ENCODE peak calls at places on chromosomes 11 and 22, in five cellular contexts. One of them, this sample, is unnamed. For H3K27me3, the result is how much of the 10 kb centered on the place peaks cover.

GRCh38 chr22:24592846-24593809 is at the start of gene LRRC75B:
- DNase-seq in psoas muscle: peak
- DNase-seq in heart right ventricle: peak
- DNase-seq in K562: peak
- DNase-seq in SK-N-SH: peak
- DNase-seq in this sample: peak

GRCh38 chr22:21972293-21972779 is 10.3 kb downstream of the TOP3B start:
- DNase-seq in psoas muscle: no peak
- DNase-seq in heart right ventricle: no peak
- DNase-seq in K562: peak
- DNase-seq in SK-N-SH: peak
- DNase-seq in this sample: no peak

GRCh38 chr11:27440090-27440489 is 32.5 kb downstream of the LGR4 start:
- DNase-seq in psoas muscle: no peak
- DNase-seq in heart right ventricle: no peak
- DNase-seq in K562: no peak
- DNase-seq in SK-N-SH: no peak
- DNase-seq in this sample: no peak

GRCh38 chr22:32985899-32986772 is 72.0 kb downstream of the SYN3 start:
- DNase-seq in psoas muscle: no peak
- DNase-seq in heart right ventricle: no peak
- DNase-seq in K562: peak
- DNase-seq in SK-N-SH: peak
- DNase-seq in this sample: peak

GRCh38 chr11:95134491-95134890 is 44.8 kb downstream of the ENDOD1 start:
- DNase-seq in psoas muscle: no peak
- DNase-seq in heart right ventricle: no peak
- DNase-seq in K562: no peak
- DNase-seq in SK-N-SH: no peak
- DNase-seq in this sample: no peak

GRCh38 chr11:124897681-124898680 is at the start of gene ROBO4:
- DNase-seq in psoas muscle: peak
- DNase-seq in heart right ventricle: peak
- DNase-seq in K562: no peak
- DNase-seq in SK-N-SH: peak
- DNase-seq in this sample: peak

GRCh38 chr11:127199306-127199801 is 198.8 kb upstream of the KIRREL3 start:
- DNase-seq in psoas muscle: no peak
- DNase-seq in heart right ventricle: no peak
- DNase-seq in K562: no peak
- DNase-seq in SK-N-SH: no peak
- DNase-seq in this sample: no peak

GRCh38 chr11:35717043-35717442 is 54.5 kb downstream of the TRIM44 start:
- DNase-seq in psoas muscle: no peak
- DNase-seq in heart right ventricle: no peak
- DNase-seq in K562: no peak
- DNase-seq in SK-N-SH: no peak
- DNase-seq in this sample: no peak

GRCh38 chr11:57597971-57598830 is 716 bp downstream of the SERPING1 start:
- DNase-seq in psoas muscle: peak
- DNase-seq in heart right ventricle: peak
- DNase-seq in K562: peak
- DNase-seq in SK-N-SH: peak
- DNase-seq in this sample: peak

GRCh38 chr22:46748948-46749681 is 11.1 kb upstream of the CERK start:
- DNase-seq in psoas muscle: no peak
- DNase-seq in heart right ventricle: no peak
- DNase-seq in K562: no peak
- DNase-seq in SK-N-SH: no peak
- DNase-seq in this sample: no peak

GRCh38 chr11:34358258-34358665 is 452 bp upstream of the ABTB2 start:
- DNase-seq in psoas muscle: no peak
- DNase-seq in heart right ventricle: peak
- DNase-seq in K562: peak
- DNase-seq in SK-N-SH: no peak
- DNase-seq in this sample: peak

GRCh38 chr22:22759371-22759770 is 115.0 kb downstream of the GGTLC2 start:
- DNase-seq in psoas muscle: no peak
- DNase-seq in heart right ventricle: no peak
- DNase-seq in K562: no peak
- DNase-seq in SK-N-SH: no peak
- DNase-seq in this sample: no peak

GRCh38 chr11:62680825-62681240 is 2.0 kb upstream of the UBXN1 start:
- DNase-seq in psoas muscle: peak
- DNase-seq in heart right ventricle: no peak
- DNase-seq in K562: peak
- DNase-seq in SK-N-SH: peak
- DNase-seq in this sample: no peak

GRCh38 chr11:1087961-1088926 is 13.6 kb downstream of the MUC2 start:
- DNase-seq in psoas muscle: peak
- DNase-seq in heart right ventricle: peak
- DNase-seq in K562: peak
- DNase-seq in SK-N-SH: no peak
- DNase-seq in this sample: peak

GRCh38 chr22:44994399-44995281 is 15.2 kb downstream of the PHF21B start:
- DNase-seq in psoas muscle: no peak
- DNase-seq in heart right ventricle: no peak
- DNase-seq in K562: no peak
- DNase-seq in SK-N-SH: peak
- DNase-seq in this sample: no peak

GRCh38 chr11:117428186-117428855 is 100.7 kb downstream of the CEP164 start:
- DNase-seq in psoas muscle: peak
- DNase-seq in heart right ventricle: no peak
- DNase-seq in K562: no peak
- DNase-seq in SK-N-SH: no peak
- DNase-seq in this sample: peak

GRCh38 chr11:10906521-10906920 is 48.7 kb upstream of the ZBED5 start:
- DNase-seq in psoas muscle: no peak
- DNase-seq in heart right ventricle: no peak
- DNase-seq in K562: no peak
- DNase-seq in SK-N-SH: no peak
- DNase-seq in this sample: no peak

GRCh38 chr11:111983187-111983986 is 41.8 kb upstream of the DLAT start:
- DNase-seq in psoas muscle: no peak
- DNase-seq in heart right ventricle: no peak
- DNase-seq in K562: peak
- DNase-seq in SK-N-SH: no peak
- DNase-seq in this sample: no peak

GRCh38 chr11:106482920-106483761 is 405.7 kb downstream of the AASDHPPT start:
- DNase-seq in psoas muscle: no peak
- DNase-seq in heart right ventricle: no peak
- DNase-seq in K562: no peak
- DNase-seq in SK-N-SH: no peak
- DNase-seq in this sample: no peak

GRCh38 chr11:7514099-7514725 is 413 bp downstream of the PPFIBP2 start:
- DNase-seq in psoas muscle: peak
- DNase-seq in heart right ventricle: no peak
- DNase-seq in K562: no peak
- DNase-seq in SK-N-SH: no peak
- DNase-seq in this sample: peak

GRCh38 chr11:2725367-2726300 is 25.8 kb upstream of the KCNQ1OT1 start:
- DNase-seq in psoas muscle: peak
- DNase-seq in heart right ventricle: peak
- DNase-seq in K562: peak
- DNase-seq in SK-N-SH: no peak
- DNase-seq in this sample: peak

GRCh38 chr11:71240865-71241691 is 11.3 kb downstream of the SHANK2 start:
- DNase-seq in psoas muscle: peak
- DNase-seq in heart right ventricle: no peak
- DNase-seq in K562: no peak
- DNase-seq in SK-N-SH: peak
- DNase-seq in this sample: no peak

GRCh38 chr11:118988280-118988679 is 9.7 kb upstream of the CENATAC start:
- DNase-seq in psoas muscle: no peak
- DNase-seq in heart right ventricle: no peak
- DNase-seq in K562: no peak
- DNase-seq in SK-N-SH: no peak
- DNase-seq in this sample: no peak

GRCh38 chr11:47177229-47177845 is 658 bp upstream of the ARFGAP2 start:
- DNase-seq in psoas muscle: peak
- DNase-seq in heart right ventricle: no peak
- DNase-seq in K562: peak
- DNase-seq in SK-N-SH: peak
- DNase-seq in this sample: peak

GRCh38 chr11:128619540-128620305 is 32.4 kb upstream of the ETS1 start:
- DNase-seq in psoas muscle: no peak
- DNase-seq in heart right ventricle: no peak
- DNase-seq in K562: no peak
- DNase-seq in SK-N-SH: peak
- DNase-seq in this sample: no peak

GRCh38 chr11:7941608-7942007 is at the start of gene OR10A3:
- DNase-seq in psoas muscle: no peak
- DNase-seq in heart right ventricle: no peak
- DNase-seq in K562: no peak
- DNase-seq in SK-N-SH: no peak
- DNase-seq in this sample: no peak

GRCh38 chr11:61293869-61294716 is 1.0 kb downstream of the VWCE start:
- DNase-seq in psoas muscle: peak
- DNase-seq in heart right ventricle: peak
- DNase-seq in K562: no peak
- DNase-seq in SK-N-SH: peak
- DNase-seq in this sample: peak

GRCh38 chr22:28017859-28018258 is 98.8 kb upstream of the PITPNB start:
- DNase-seq in psoas muscle: peak
- DNase-seq in heart right ventricle: no peak
- DNase-seq in K562: no peak
- DNase-seq in SK-N-SH: no peak
- DNase-seq in this sample: peak

GRCh38 chr22:49855491-49855911 is 1.9 kb downstream of the ZBED4 start:
- DNase-seq in psoas muscle: no peak
- DNase-seq in heart right ventricle: no peak
- DNase-seq in K562: peak
- DNase-seq in SK-N-SH: no peak
- DNase-seq in this sample: no peak

GRCh38 chr11:42967653-42968052 is 344.1 kb upstream of the API5 start:
- DNase-seq in psoas muscle: no peak
- DNase-seq in heart right ventricle: no peak
- DNase-seq in K562: no peak
- DNase-seq in SK-N-SH: no peak
- DNase-seq in this sample: no peak

GRCh38 chr11:31828217-31828616 is 17.1 kb upstream of the PAX6 start:
- DNase-seq in psoas muscle: no peak
- DNase-seq in heart right ventricle: no peak
- DNase-seq in K562: no peak
- DNase-seq in SK-N-SH: no peak
- DNase-seq in this sample: no peak

GRCh38 chr11:75384438-75385080 is 14.8 kb upstream of the RPS3 start:
- DNase-seq in psoas muscle: peak
- DNase-seq in heart right ventricle: peak
- DNase-seq in K562: peak
- DNase-seq in SK-N-SH: peak
- DNase-seq in this sample: peak

GRCh38 chr22:30861131-30861530 is 107.4 kb downstream of the MORC2 start:
- DNase-seq in psoas muscle: no peak
- DNase-seq in heart right ventricle: no peak
- DNase-seq in K562: no peak
- DNase-seq in SK-N-SH: peak
- DNase-seq in this sample: peak

GRCh38 chr11:112606656-112607055 is 346.0 kb upstream of the PLET1 start:
- DNase-seq in psoas muscle: no peak
- DNase-seq in heart right ventricle: no peak
- DNase-seq in K562: no peak
- DNase-seq in SK-N-SH: no peak
- DNase-seq in this sample: no peak

GRCh38 chr11:96508861-96509260 is 119.0 kb downstream of the JRKL start:
- DNase-seq in psoas muscle: no peak
- DNase-seq in heart right ventricle: no peak
- DNase-seq in K562: peak
- DNase-seq in SK-N-SH: no peak
- DNase-seq in this sample: no peak

GRCh38 chr11:96500440-96500839 is 110.6 kb downstream of the JRKL start:
- DNase-seq in psoas muscle: no peak
- DNase-seq in heart right ventricle: no peak
- DNase-seq in K562: no peak
- DNase-seq in SK-N-SH: no peak
- DNase-seq in this sample: no peak

GRCh38 chr11:96506953-96507354 is 117.1 kb downstream of the JRKL start:
- DNase-seq in psoas muscle: no peak
- DNase-seq in heart right ventricle: no peak
- DNase-seq in K562: peak
- DNase-seq in SK-N-SH: no peak
- DNase-seq in this sample: no peak

GRCh38 chr11:96506041-96506440 is 116.2 kb downstream of the JRKL start:
- DNase-seq in psoas muscle: no peak
- DNase-seq in heart right ventricle: no peak
- DNase-seq in K562: no peak
- DNase-seq in SK-N-SH: no peak
- DNase-seq in this sample: no peak
- H3K27me3 ChIP-seq in psoas muscle: under half
- H3K27me3 ChIP-seq in heart right ventricle: under half
- H3K27me3 ChIP-seq in K562: under half
- H3K27me3 ChIP-seq in SK-N-SH: under half
- H3K27me3 ChIP-seq in this sample: under half

GRCh38 chr11:83195176-83195531 is 1.6 kb downstream of the ANKRD42 start:
- DNase-seq in psoas muscle: no peak
- DNase-seq in heart right ventricle: no peak
- DNase-seq in K562: peak
- DNase-seq in SK-N-SH: peak
- DNase-seq in this sample: no peak
- TF ChIP-seq CTCF in psoas muscle: no peak
- TF ChIP-seq CTCF in heart right ventricle: no peak
- TF ChIP-seq CTCF in K562: peak
- TF ChIP-seq CTCF in SK-N-SH: no peak
- TF ChIP-seq CTCF in this sample: no peak

GRCh38 chr11:86620796-86621575 is 51.4 kb downstream of the ME3 start:
- DNase-seq in psoas muscle: no peak
- DNase-seq in heart right ventricle: no peak
- DNase-seq in K562: no peak
- DNase-seq in SK-N-SH: no peak
- DNase-seq in this sample: peak
- H3K4me3 ChIP-seq in psoas muscle: no peak
- H3K4me3 ChIP-seq in heart right ventricle: no peak
- H3K4me3 ChIP-seq in K562: no peak
- H3K4me3 ChIP-seq in SK-N-SH: no peak
- H3K4me3 ChIP-seq in this sample: no peak

GRCh38 chr11:121575250-121575962 is 122.6 kb upstream of the SORL1-AS1 start:
- DNase-seq in psoas muscle: peak
- DNase-seq in heart right ventricle: peak
- DNase-seq in K562: no peak
- DNase-seq in SK-N-SH: no peak
- DNase-seq in this sample: peak
- H3K27me3 ChIP-seq in psoas muscle: under half
- H3K27me3 ChIP-seq in heart right ventricle: under half
- H3K27me3 ChIP-seq in K562: under half
- H3K27me3 ChIP-seq in SK-N-SH: under half
- H3K27me3 ChIP-seq in this sample: under half

GRCh38 chr22:25777870-25778269 is 35.9 kb downstream of the MYO18B start:
- DNase-seq in psoas muscle: peak
- DNase-seq in heart right ventricle: no peak
- DNase-seq in K562: peak
- DNase-seq in SK-N-SH: peak
- DNase-seq in this sample: no peak
- TF ChIP-seq CTCF in psoas muscle: peak
- TF ChIP-seq CTCF in heart right ventricle: peak
- TF ChIP-seq CTCF in K562: peak
- TF ChIP-seq CTCF in SK-N-SH: peak
- TF ChIP-seq CTCF in this sample: no peak